ENCODE peak calls at places on chromosome 11, in five cellular contexts. H is pons, J is NCI-H1417, G is T-helper 9 cell, W is AG20443. U is an unnamed sample.
A peak's percentile ranks its signal among the peaks of the same experiment; 100 is the strongest.

GRCh38 chr11:134449713-134450112 is 37.7 kb upstream of the B3GAT1 start:
- DNase-seq in H (no peak), J (peak; percentile 17), G (no peak), W (no peak), U (no peak)

GRCh38 chr11:122781378-122782040 is 56.8 kb upstream of the CRTAM start:
- DNase-seq in H (peak; percentile 91), J (peak; percentile 86), G (peak; percentile 66), W (peak; percentile 95), U (peak; percentile 70)

GRCh38 chr11:128469220-128469619 is 118.1 kb downstream of the ETS1 start:
- DNase-seq in H (no peak), J (no peak), G (no peak), W (no peak), U (no peak)

GRCh38 chr11:134617360-134617759 is 205.3 kb upstream of the B3GAT1 start:
- DNase-seq in H (no peak), J (no peak), G (no peak), W (no peak), U (no peak)

GRCh38 chr11:19953909-19954308 is 206.4 kb downstream of the DBX1 start:
- DNase-seq in H (peak; percentile 95), J (peak; percentile 64), G (no peak), W (peak; percentile 77), U (no peak)

GRCh38 chr11:73393479-73394415 is 17.5 kb downstream of the RELT start:
- DNase-seq in H (peak; percentile 78), J (peak; percentile 80), G (peak; percentile 53), W (peak; percentile 93), U (peak; percentile 56)

GRCh38 chr11:129412501-129412900 is 36.9 kb downstream of the BARX2 start:
- DNase-seq in H (no peak), J (no peak), G (no peak), W (no peak), U (no peak)

GRCh38 chr11:10348650-10349280 is 43.9 kb downstream of the ADM start:
- DNase-seq in H (no peak), J (no peak), G (no peak), W (peak; percentile 52), U (no peak)

U was measured in CD4-positive, alpha-beta T cell.